ENCODE peak calls at places on chromosomes 13 and 19, in seven cellular contexts. D is stimulated activated effector memory CD8-positive, alpha-beta T cell treated with anti-CD3 and anti-CD28 coated beads, Interleukin-12 subunit alpha, Interleukin-12 subunit beta, amount 100 ng/mL, for 72 hours; U is activated naive CD8-positive, alpha-beta T cell treated with anti-CD3 and anti-CD28 coated beads, Interleukin-2, amount 50 U/mL, for 24 hours; E is lower lobe of right lung; Q is omental fat pad; L is pancreas; W is activated CD4-positive, alpha-beta T cell treated with anti-CD3 and anti-CD28 coated beads for 36 hours. A is an unnamed sample.

GRCh38 chr13:97226788-97227627 is 4.9 kb downstream of the MBNL2 start:
- ATAC-seq in D (peak; percentile 78), U (peak; percentile 56), E (peak; percentile 14), Q (no peak), L (peak; percentile 6), W (peak; percentile 60), A (no peak)

GRCh38 chr13:39020853-39021462 is 16.9 kb downstream of the PROSER1 start:
- ATAC-seq in D (no peak), U (no peak), E (no peak), Q (no peak), L (peak; percentile 61), W (no peak), A (no peak)

GRCh38 chr13:79662882-79663281 is 181.9 kb downstream of the NDFIP2 start:
- ATAC-seq in D (no peak), U (no peak), E (no peak), Q (no peak), L (peak; percentile 72), W (no peak), A (no peak)

GRCh38 chr19:1668339-1669123 is 16.1 kb upstream of the TCF3 start:
- ATAC-seq in D (peak; percentile 45), U (peak; percentile 44), E (peak; percentile 37), Q (no peak), L (no peak), W (peak; percentile 37), A (no peak)

GRCh38 chr13:50531917-50532899 is 311.3 kb downstream of the DLEU7 start:
- ATAC-seq in D (no peak), U (no peak), E (no peak), Q (no peak), L (peak; percentile 51), W (no peak), A (no peak)

GRCh38 chr13:82627183-82627582 is 1255.1 kb downstream of the SLITRK1 start:
- ATAC-seq in D (no peak), U (no peak), E (no peak), Q (no peak), L (no peak), W (no peak), A (no peak)

GRCh38 chr13:113029061-113029445 is 60.0 kb downstream of the MCF2L start:
- ATAC-seq in D (no peak), U (no peak), E (no peak), Q (no peak), L (no peak), W (no peak), A (no peak)

GRCh38 chr13:66138172-66138811 is 1091.8 kb downstream of the PCDH9 start:
- ATAC-seq in D (peak; percentile 92), U (peak; percentile 49), E (no peak), Q (no peak), L (no peak), W (no peak), A (no peak)

GRCh38 chr19:3770136-3771032 is 1.6 kb downstream of the RAX2 start:
- ATAC-seq in D (no peak), U (no peak), E (no peak), Q (no peak), L (no peak), W (no peak), A (peak; percentile 13)

GRCh38 chr13:31172535-31172934 is 10.8 kb upstream of the HSPH1 start:
- ATAC-seq in D (no peak), U (no peak), E (no peak), Q (peak; percentile 74), L (no peak), W (no peak), A (no peak)

GRCh38 chr19:48480151-48480475 is 10.9 kb downstream of the CYTH2 start:
- ATAC-seq in D (peak; percentile 14), U (no peak), E (peak; percentile 62), Q (no peak), L (peak; percentile 81), W (peak; percentile 54), A (peak; percentile 80)

GRCh38 chr19:45842198-45842597 is 20.7 kb downstream of the SYMPK start:
- ATAC-seq in D (no peak), U (no peak), E (no peak), Q (no peak), L (no peak), W (no peak), A (no peak)

GRCh38 chr19:14511245-14511625 is 7.0 kb downstream of the DNAJB1 start:
- ATAC-seq in D (no peak), U (no peak), E (peak; percentile 1), Q (no peak), L (no peak), W (no peak), A (no peak)

GRCh38 chr13:97978661-97979450 is 25.4 kb downstream of the IPO5 start:
- ATAC-seq in D (no peak), U (no peak), E (no peak), Q (no peak), L (no peak), W (no peak), A (no peak)